ENCODE peak calls at places on chromosome 3, in five cellular contexts. P, H, O, N and M are unnamed samples.

GRCh38 chr3:122508135-122508914 is 6.4 kb downstream of the KPNA1 start:
- ATAC-seq in H (no peak), N (no peak), O (peak; percentile 61), P (no peak), M (no peak)

GRCh38 chr3:52915245-52915772 is 18.0 kb upstream of the STIMATE start:
- ATAC-seq in O (no peak), P (no peak), N (no peak), H (no peak), M (no peak)

GRCh38 chr3:151859125-151859741 is 14.2 kb upstream of the SUCNR1 start:
- ATAC-seq in N (no peak), P (no peak), O (no peak), H (no peak), M (no peak)

GRCh38 chr3:66638717-66639116 is 137.9 kb upstream of the LRIG1 start:
- ATAC-seq in H (no peak), P (no peak), N (no peak), O (peak; percentile 74), M (no peak)

GRCh38 chr3:42023380-42023779 is 61.5 kb upstream of the ULK4 start:
- ATAC-seq in N (peak; percentile 20), H (no peak), P (no peak), O (no peak), M (no peak)

GRCh38 chr3:178010306-178010705 is 525.9 kb upstream of the KCNMB2 start:
- ATAC-seq in N (no peak), O (no peak), P (no peak), H (no peak), M (no peak)

GRCh38 chr3:88005066-88005465 is 53.7 kb downstream of the CGGBP1 start:
- ATAC-seq in P (no peak), N (peak; percentile 66), H (no peak), O (peak; percentile 76), M (no peak)

GRCh38 chr3:66582721-66583141 is 81.9 kb upstream of the LRIG1 start:
- ATAC-seq in P (no peak), N (no peak), H (no peak), O (peak; percentile 93), M (peak; percentile 50)

GRCh38 chr3:42633544-42633943 is 20.0 kb upstream of the ZBTB47 start:
- ATAC-seq in P (no peak), O (no peak), N (no peak), H (no peak), M (no peak)

GRCh38 chr3:72692959-72693518 is 155.2 kb downstream of the SHQ1 start:
- ATAC-seq in N (no peak), H (no peak), P (no peak), O (no peak), M (no peak)

GRCh38 chr3:192299921-192300320 is 427.4 kb downstream of the FGF12 start:
- ATAC-seq in P (no peak), H (no peak), O (no peak), N (no peak), M (no peak)

GRCh38 chr3:59609967-59610366 is 560.1 kb upstream of the CFAP20DC start:
- ATAC-seq in N (no peak), P (no peak), H (peak; percentile 71), O (no peak), M (peak; percentile 64)

GRCh38 chr3:137764001-137764433 is at the start of gene SOX14:
- ATAC-seq in O (no peak), N (no peak), H (no peak), P (peak; percentile 62), M (no peak)

GRCh38 chr3:111324142-111324541 is 217.9 kb upstream of the CD96 start:
- ATAC-seq in N (no peak), H (no peak), O (no peak), P (no peak), M (no peak)

GRCh38 chr3:130582457-130583155 is 65.6 kb downstream of the COL6A6 start:
- ATAC-seq in P (no peak), H (no peak), N (no peak), O (peak; percentile 56), M (no peak)

GRCh38 chr3:185361920-185362319 is 1.0 kb upstream of the MAP3K13 start:
- ATAC-seq in O (no peak), P (no peak), H (no peak), N (no peak), M (no peak)

GRCh38 chr3:65776494-65776893 is 262.2 kb downstream of the MAGI1 start:
- ATAC-seq in N (no peak), P (no peak), O (no peak), H (no peak), M (no peak)

GRCh38 chr3:16888785-16889607 is 4.2 kb downstream of the PLCL2 start:
- ATAC-seq in O (peak; percentile 52), N (no peak), P (no peak), H (no peak), M (no peak)

GRCh38 chr3:14822875-14823807 is 4.4 kb downstream of the FGD5 start:
- ATAC-seq in H (no peak), N (no peak), O (peak; percentile 40), P (no peak), M (peak; percentile 36)

GRCh38 chr3:123090700-123091585 is 24.1 kb downstream of the PDIA5 start:
- ATAC-seq in H (no peak), O (no peak), P (no peak), N (no peak), M (no peak)

GRCh38 chr3:152688313-152688712 is 146.6 kb upstream of the P2RY1 start:
- ATAC-seq in N (no peak), P (no peak), H (no peak), O (no peak), M (no peak)

GRCh38 chr3:46504780-46505179 is 7.0 kb downstream of the RTP3 start:
- ATAC-seq in P (no peak), N (no peak), H (no peak), O (peak; percentile 18), M (no peak)

GRCh38 chr3:32855350-32855953 is 37.7 kb downstream of the TRIM71 start:
- ATAC-seq in P (peak; percentile 48), O (no peak), N (no peak), H (no peak), M (no peak)

GRCh38 chr3:181461381-181461780 is 250.3 kb upstream of the SOX2 start:
- ATAC-seq in H (no peak), P (no peak), N (no peak), O (no peak), M (no peak)

GRCh38 chr3:143970773-143971366 is 753 bp upstream of the DIPK2A start:
- ATAC-seq in H (peak; percentile 41), N (peak; percentile 8), P (peak; percentile 8), O (peak; percentile 11), M (peak; percentile 10)

GRCh38 chr3:31117854-31118253 is 223.4 kb upstream of the GADL1 start:
- ATAC-seq in O (no peak), P (no peak), H (no peak), N (no peak), M (no peak)

GRCh38 chr3:127254001-127254400 is 33.8 kb downstream of the PRR20G start:
- ATAC-seq in P (no peak), H (no peak), O (no peak), N (no peak), M (no peak)

GRCh38 chr3:15339786-15340215 is 7.4 kb upstream of the SH3BP5 start:
- ATAC-seq in O (no peak), N (peak; percentile 77), H (no peak), P (no peak), M (no peak)

DNA sequence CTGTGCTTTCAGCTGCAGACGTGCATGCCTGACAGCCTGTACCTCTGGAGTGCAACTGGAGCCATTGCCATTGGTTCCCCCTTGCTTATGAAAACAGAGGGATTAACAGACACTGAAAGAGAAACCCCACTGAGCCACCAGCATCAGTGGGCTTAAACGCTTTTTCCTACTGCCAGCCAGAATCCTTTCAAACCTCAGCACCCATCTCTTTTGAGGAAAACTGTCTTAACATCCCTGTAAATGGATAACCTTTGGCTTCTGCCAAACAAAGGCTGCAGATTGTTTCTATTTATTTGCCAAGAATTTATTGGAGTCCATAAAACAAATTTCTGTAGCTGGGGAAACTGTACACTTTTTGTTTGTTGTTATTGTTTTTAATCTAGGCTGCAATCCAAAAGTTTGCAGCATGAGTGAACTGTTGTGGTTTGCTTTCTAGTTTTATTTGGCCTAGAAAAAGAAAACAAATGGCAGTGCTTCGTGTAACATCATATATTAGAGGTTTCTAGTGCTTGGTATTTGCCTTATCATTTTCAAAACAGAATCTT is 369.2 kb upstream of the IL12A start:
- ATAC-seq in O (no peak), H (no peak), N (no peak), P (no peak), M (no peak)
- TF ChIP-seq EP300 in O (no peak), H (no peak), N (no peak), P (no peak), M (no peak)

DNA sequence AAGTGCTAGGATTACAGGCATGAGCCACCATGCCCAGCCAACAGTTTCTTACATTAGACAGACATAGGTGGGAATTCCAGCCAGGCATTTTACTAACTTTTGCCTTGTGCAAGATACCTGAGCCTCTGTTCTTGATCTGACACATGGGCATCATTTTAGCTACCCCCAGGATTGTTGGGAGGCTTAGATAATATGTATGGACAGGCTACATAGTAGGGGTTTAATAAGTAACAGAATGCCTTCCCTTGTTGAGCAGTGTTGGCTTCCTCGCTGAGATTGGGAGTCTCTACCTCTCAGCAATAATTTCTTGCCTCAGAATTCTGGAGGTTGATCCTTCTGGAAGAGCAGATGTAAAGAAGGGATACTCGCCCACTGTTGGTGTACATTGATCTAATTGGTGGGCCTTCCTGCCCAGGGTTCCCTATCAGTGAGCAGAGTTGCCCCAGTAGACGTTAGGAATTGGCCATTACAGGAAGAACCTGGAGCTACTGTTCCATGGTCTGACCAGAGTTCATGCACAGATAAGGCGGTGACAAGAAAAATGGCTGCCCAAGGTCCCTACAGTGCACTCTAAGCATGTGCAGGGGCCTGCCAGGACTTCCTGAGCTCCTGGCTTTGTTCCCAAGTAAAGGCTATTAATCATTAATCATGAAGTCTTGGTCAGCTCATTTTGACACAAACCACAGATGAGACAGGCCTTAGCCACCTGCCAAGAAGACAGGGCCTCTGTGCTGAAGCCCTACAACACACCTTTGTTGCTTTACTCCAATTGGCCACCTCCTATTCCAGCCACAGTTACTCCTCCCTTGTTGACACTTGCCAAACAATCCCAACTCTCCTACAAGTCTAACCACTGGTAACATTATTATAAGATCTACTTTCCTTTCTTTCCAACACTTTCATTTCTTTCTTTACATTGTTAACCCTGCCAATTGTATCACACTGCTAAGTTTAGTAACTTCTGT is 5.0 kb upstream of the IL17RE start:
- ATAC-seq in P (peak; percentile 80), N (peak; percentile 84), H (peak; percentile 93), O (peak; percentile 65), M (no peak)
- TF ChIP-seq POLR2AphosphoS5 in P (no peak), N (peak; percentile 36), H (no peak), O (no peak), M (no peak)

GRCh38 chr3:11246663-11246970 is 25.6 kb upstream of the ATG7 start:
- ATAC-seq in N (no peak), H (no peak), P (no peak), O (no peak), M (no peak)
- TF ChIP-seq CTCF in N (no peak), H (no peak), P (no peak), O (no peak), M (no peak)

DNA sequence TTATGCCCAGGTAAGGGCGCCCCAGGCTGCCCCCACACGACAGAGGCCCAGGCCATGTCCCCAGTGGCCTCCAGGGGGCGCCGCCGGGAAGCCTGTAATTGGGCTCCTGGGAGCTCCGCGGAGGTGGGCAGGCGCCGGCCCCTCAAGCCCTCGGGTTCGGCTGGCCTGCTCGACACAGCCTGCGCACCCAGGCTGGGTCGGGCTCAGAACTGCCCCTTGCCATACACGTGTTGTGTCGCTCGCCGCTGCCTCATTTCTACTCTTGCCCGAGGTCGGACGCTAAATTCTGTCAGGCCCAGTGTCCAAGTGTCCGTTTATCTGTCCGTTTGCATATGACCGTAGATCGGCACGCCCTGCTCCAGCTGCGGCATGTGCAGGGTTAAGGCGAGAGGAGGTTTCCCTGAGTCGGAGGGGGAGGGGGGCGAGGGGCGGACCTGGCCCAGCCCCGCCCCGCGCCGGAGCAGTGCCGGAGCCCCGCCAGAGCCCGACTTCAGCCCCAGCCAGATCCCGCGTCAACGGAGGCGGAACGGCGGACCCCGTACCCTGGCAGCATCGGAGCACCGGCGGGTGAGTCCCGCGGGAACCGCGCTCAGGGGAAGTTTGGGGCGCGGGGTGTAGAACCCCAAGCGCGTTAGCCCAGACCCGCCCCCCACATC is at the start of gene KLHDC8B:
- ATAC-seq in N (peak; percentile 94), O (peak; percentile 90), P (peak; percentile 82), H (peak; percentile 90), M (peak; percentile 95)
- TF ChIP-seq EP300 in N (peak; percentile 55), O (no peak), P (peak; percentile 22), H (no peak), M (no peak)